ENCODE peak calls at places on chromosomes 12 and 14, in eight cellular contexts. P is tibial artery, F is upper lobe of right lung, J is PC-3, B is omental fat pad, V is AG09319, X is adrenal gland, Y is H9. N is an unnamed sample.

GRCh38 chr12:108375986-108376663 is 37.0 kb upstream of the CMKLR1 start:
- DNase-seq in B (no peak), F (no peak), X (no peak), P (no peak), J (no peak), V (no peak), Y (no peak), N (no peak)

GRCh38 chr12:91630118-91630517 is 447.5 kb upstream of the DCN start:
- DNase-seq in Y (no peak), X (no peak), J (no peak), F (no peak), V (no peak), B (no peak), P (no peak), N (peak; percentile 25)

GRCh38 chr14:58770501-58770982 is 132.8 kb downstream of the DACT1 start:
- DNase-seq in B (no peak), F (no peak), X (no peak), V (no peak), J (no peak), P (no peak), Y (no peak), N (no peak)

GRCh38 chr12:106994579-106995220 is 7.8 kb upstream of the MTERF2 start:
- DNase-seq in Y (no peak), F (no peak), P (no peak), B (no peak), J (no peak), X (no peak), V (no peak), N (no peak)

GRCh38 chr12:119178544-119179334 is at the start of gene HSPB8:
- DNase-seq in J (peak; percentile 47), Y (peak; percentile 89), X (peak; percentile 94), F (peak; percentile 95), V (peak; percentile 68), B (peak; percentile 57), P (peak; percentile 94), N (peak; percentile 76)

GRCh38 chr12:47488888-47489287 is 216.9 kb downstream of the RPAP3 start:
- DNase-seq in P (no peak), J (no peak), X (no peak), B (no peak), V (no peak), F (no peak), Y (no peak), N (no peak)

GRCh38 chr14:20802341-20803084 is at the start of gene RNASE1:
- DNase-seq in P (peak; percentile 70), V (no peak), F (no peak), B (no peak), J (peak; percentile 52), Y (no peak), X (peak; percentile 83), N (no peak)

GRCh38 chr14:80264698-80265097 is 53.4 kb upstream of the DIO2 start:
- DNase-seq in P (no peak), Y (no peak), F (no peak), V (no peak), J (no peak), B (no peak), X (no peak), N (no peak)

GRCh38 chr14:73810478-73811163 is 41.0 kb upstream of the PTGR2 start:
- DNase-seq in X (no peak), Y (no peak), V (no peak), P (no peak), J (no peak), B (no peak), F (no peak), N (no peak)

GRCh38 chr14:52267501-52268190 is at the start of gene PTGDR:
- DNase-seq in X (no peak), V (no peak), P (peak; percentile 35), Y (peak; percentile 59), J (no peak), B (no peak), F (peak; percentile 64), N (no peak)

GRCh38 chr12:31651893-31652521 is 7.5 kb upstream of the ETFBKMT start:
- DNase-seq in V (no peak), X (peak; percentile 71), J (no peak), Y (no peak), F (no peak), B (no peak), P (no peak), N (no peak)

GRCh38 chr12:51972849-51973273 is 21.4 kb downstream of the ACVR1B start:
- DNase-seq in B (no peak), X (peak; percentile 71), P (peak; percentile 72), V (no peak), Y (no peak), F (peak; percentile 87), J (no peak), N (no peak)

GRCh38 chr12:53505086-53505485 is 2.2 kb downstream of the NPFF start:
- DNase-seq in F (no peak), V (no peak), Y (no peak), X (peak; percentile 88), B (no peak), J (peak; percentile 59), P (peak; percentile 63), N (no peak)

DNA sequence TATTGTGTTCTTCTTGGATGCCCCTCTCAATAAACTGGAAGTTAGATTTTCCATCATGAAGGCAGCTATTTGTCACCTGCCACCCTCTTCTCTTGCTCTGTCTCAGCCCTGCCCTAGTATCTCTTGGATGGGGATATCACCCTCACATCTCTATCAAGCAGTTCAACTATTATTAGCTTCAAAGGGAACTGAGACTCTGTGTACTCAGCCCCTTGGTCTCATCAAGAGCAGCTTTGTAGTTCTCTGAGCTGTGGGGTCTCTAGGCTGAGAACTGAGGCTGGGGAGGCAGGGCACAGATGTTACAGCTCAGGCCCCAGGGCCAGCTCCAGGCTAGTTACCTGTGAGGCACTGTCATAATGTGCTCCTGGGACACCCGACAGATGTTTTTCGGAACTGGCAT is 130.3 kb downstream of the DAD1 start:
- DNase-seq in X (no peak), F (no peak), Y (no peak), V (no peak), B (no peak), J (no peak), P (no peak), N (no peak)
- TF ChIP-seq CTCF in X (no peak), F (no peak), Y (no peak), V (no peak), B (no peak), J (no peak), P (no peak), N (no peak)

DNA sequence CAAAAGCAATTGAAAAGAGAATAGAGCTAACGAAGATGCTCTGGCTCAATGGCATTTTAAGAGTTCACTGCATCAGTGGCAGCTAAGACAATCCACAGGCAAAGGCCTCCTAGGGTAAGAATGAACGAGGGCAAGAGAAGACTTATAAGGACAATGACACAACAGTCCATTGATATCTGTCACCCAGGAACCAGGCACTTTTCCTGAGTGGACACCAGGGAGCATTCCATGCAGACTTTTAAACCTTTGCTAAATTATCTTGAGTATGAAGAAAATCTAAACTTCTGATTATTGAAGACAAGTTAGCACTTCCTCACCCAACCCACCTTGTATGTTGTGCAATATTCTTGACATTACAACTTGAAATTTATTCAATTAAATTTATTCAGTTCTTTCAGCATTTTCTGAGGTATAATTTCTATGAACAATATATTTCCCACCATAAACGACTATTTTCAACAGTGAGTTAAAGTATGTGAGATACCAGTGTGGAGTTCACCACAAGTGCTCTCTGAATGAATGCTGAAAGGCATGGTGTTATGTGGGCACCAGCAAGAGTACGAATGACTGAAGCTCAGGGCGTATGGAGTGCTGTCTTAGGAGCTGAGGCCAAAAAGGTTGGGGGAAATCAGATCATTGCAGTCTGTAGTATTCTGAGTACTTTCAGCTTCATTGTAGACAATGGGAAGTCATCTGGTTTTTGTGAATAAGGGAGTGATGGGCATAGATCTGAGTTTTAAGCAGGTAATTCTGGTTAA is 124.3 kb upstream of the LMNTD1 start:
- DNase-seq in F (no peak), V (no peak), Y (no peak), B (no peak), J (peak; percentile 46), X (no peak), P (no peak), N (no peak)
- TF ChIP-seq CTCF in F (peak; percentile 31), V (peak; percentile 41), Y (no peak), B (no peak), J (peak; percentile 52), X (peak; percentile 50), P (peak; percentile 34), N (peak; percentile 30)

GRCh38 chr12:67663121-67663520 is 14.6 kb downstream of the DYRK2 start:
- DNase-seq in V (peak; percentile 86), P (no peak), Y (no peak), B (no peak), X (no peak), J (no peak), F (no peak), N (no peak)
- TF ChIP-seq CTCF in V (peak; percentile 6), P (no peak), Y (no peak), B (no peak), X (no peak), J (no peak), F (no peak), N (no peak)

GRCh38 chr12:128771681-128772080 is 52.1 kb downstream of the SLC15A4 start:
- DNase-seq in Y (no peak), X (no peak), B (no peak), F (no peak), J (no peak), P (no peak), V (no peak), N (no peak)

GRCh38 chr12:128766738-128767501 is 56.8 kb downstream of the SLC15A4 start:
- DNase-seq in X (no peak), J (no peak), F (peak; percentile 37), Y (no peak), V (no peak), P (no peak), B (no peak), N (no peak)

GRCh38 chr12:128767518-128767917 is 56.2 kb downstream of the SLC15A4 start:
- DNase-seq in V (no peak), B (no peak), F (peak; percentile 20), X (no peak), J (no peak), Y (no peak), P (no peak), N (no peak)

DNA sequence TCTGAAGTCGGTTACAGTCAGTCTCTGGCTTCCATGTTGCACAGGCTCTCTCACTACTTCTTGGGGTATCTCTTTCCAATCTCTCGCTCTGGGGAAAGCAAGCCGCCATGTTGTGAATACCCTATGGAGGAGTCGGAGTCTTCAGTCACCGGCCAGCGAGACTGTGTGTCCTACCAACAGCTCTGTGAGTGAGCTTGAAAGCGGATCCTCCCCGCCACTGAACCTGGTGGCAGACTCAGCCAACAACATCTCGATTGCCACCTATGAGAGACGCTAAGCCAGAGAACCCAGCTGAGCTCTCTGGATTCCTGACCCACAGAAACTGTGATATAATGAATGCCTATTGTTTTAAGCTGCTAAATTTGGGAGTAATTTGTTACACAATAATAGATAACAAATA is 51.5 kb downstream of the SLC15A4 start:
- DNase-seq in F (peak; percentile 29), X (no peak), V (no peak), P (no peak), J (no peak), Y (no peak), B (no peak), N (no peak)
- TF ChIP-seq CTCF in F (no peak), X (no peak), V (no peak), P (no peak), J (no peak), Y (no peak), B (no peak), N (no peak)